ENCODE peak calls at places on chromosome 16, in four cellular contexts. R, X, G and M are unnamed samples.

GRCh38 chr16:85316944-85317343 is 204.7 kb upstream of the CIBAR2 start:
- DNase-seq in R (no peak), X (no peak), G (no peak), M (peak)

GRCh38 chr16:29665294-29666077 is 2.4 kb downstream of the SPN start:
- DNase-seq in R (no peak), X (no peak), G (no peak), M (no peak)

GRCh38 chr16:12507366-12507765 is 296.3 kb downstream of the CPPED1 start:
- DNase-seq in R (no peak), X (no peak), G (no peak), M (no peak)

GRCh38 chr16:56606688-56607618 is 1.4 kb upstream of the MT2A start:
- DNase-seq in R (peak), X (peak), G (no peak), M (peak)

GRCh38 chr16:57315401-57315800 is 30.9 kb upstream of the PLLP start:
- DNase-seq in R (no peak), X (no peak), G (no peak), M (no peak)

GRCh38 chr16:19776147-19776546 is 58.1 kb downstream of the IQCK start:
- DNase-seq in R (no peak), X (no peak), G (no peak), M (no peak)

GRCh38 chr16:24713379-24713778 is 16.1 kb upstream of the TNRC6A start:
- DNase-seq in R (no peak), X (no peak), G (no peak), M (no peak)

GRCh38 chr16:68490829-68491575 is 42.7 kb upstream of the SMPD3 start:
- DNase-seq in R (peak), X (peak), G (no peak), M (peak)

GRCh38 chr16:88601313-88602036 is 31.3 kb downstream of the ZC3H18 start:
- DNase-seq in R (no peak), X (no peak), G (no peak), M (no peak)

GRCh38 chr16:83701494-83701893 is 106.3 kb upstream of the HSBP1 start:
- DNase-seq in R (peak), X (peak), G (no peak), M (peak)

GRCh38 chr16:81688182-81688581 is 90.9 kb upstream of the PLCG2 start:
- DNase-seq in R (no peak), X (no peak), G (no peak), M (no peak)

GRCh38 chr16:30677931-30678585 is 19.8 kb downstream of the FBRS start:
- DNase-seq in R (no peak), X (no peak), G (no peak), M (no peak)

GRCh38 chr16:83578146-83578545 is 229.6 kb upstream of the HSBP1 start:
- DNase-seq in R (no peak), X (no peak), G (no peak), M (no peak)

GRCh38 chr16:35598696-35599332 is 2139.4 kb downstream of the TP53TG3F start:
- DNase-seq in R (no peak), X (peak), G (no peak), M (no peak)

GRCh38 chr16:86459266-86459665 is 51.1 kb upstream of the FOXF1 start:
- DNase-seq in R (no peak), X (no peak), G (no peak), M (no peak)

GRCh38 chr16:11801481-11802021 is 4.5 kb upstream of the ZC3H7A start:
- DNase-seq in R (no peak), X (no peak), G (no peak), M (no peak)

GRCh38 chr16:12089492-12090161 is 113.1 kb downstream of the SNX29 start:
- DNase-seq in R (peak), X (peak), G (no peak), M (peak)

GRCh38 chr16:11360581-11360980 is 15.3 kb downstream of the RMI2 start:
- DNase-seq in R (no peak), X (no peak), G (no peak), M (no peak)